ENCODE peak calls at places on chromosomes 7 and 10, in four cellular contexts. N, O, W and L are unnamed samples.

GRCh38 chr10:43322769-43323168 is 48.7 kb upstream of the FXYD4 start:
- DNase-seq in N (no peak), O (no peak), W (peak; percentile 77), L (peak; percentile 82)

GRCh38 chr7:123190109-123190831 is 9.5 kb downstream of the SLC13A1 start:
- DNase-seq in N (no peak), O (no peak), W (no peak), L (no peak)

GRCh38 chr10:53864850-53865249 is 936.2 kb downstream of the PCDH15 start:
- DNase-seq in N (peak; percentile 29), O (no peak), W (no peak), L (no peak)

GRCh38 chr10:1882728-1883127 is 145.4 kb upstream of the ADARB2 start:
- DNase-seq in N (no peak), O (no peak), W (no peak), L (no peak)

GRCh38 chr10:118615888-118616287 is 20.4 kb upstream of the PRLHR start:
- DNase-seq in N (no peak), O (no peak), W (no peak), L (no peak)

GRCh38 chr10:33334170-33334838 is at the start of gene NRP1:
- DNase-seq in N (no peak), O (no peak), W (peak; percentile 12), L (no peak)

GRCh38 chr10:85012305-85012704 is 683.9 kb downstream of the CCSER2 start:
- DNase-seq in N (no peak), O (peak; percentile 17), W (no peak), L (no peak)

GRCh38 chr10:110852255-110852896 is 19.4 kb upstream of the PDCD4 start:
- DNase-seq in N (no peak), O (no peak), W (no peak), L (no peak)

GRCh38 chr10:13842119-13842518 is 255.4 kb downstream of the PRPF18 start:
- DNase-seq in N (no peak), O (no peak), W (no peak), L (no peak)

GRCh38 chr7:6164491-6164890 is 107.9 kb downstream of the CYTH3 start:
- DNase-seq in N (no peak), O (no peak), W (no peak), L (no peak)

GRCh38 chr10:43693602-43694001 is 44.9 kb upstream of the ZNF32 start:
- DNase-seq in N (no peak), O (no peak), W (no peak), L (no peak)

GRCh38 chr10:3400368-3400767 is 227.8 kb upstream of the PITRM1 start:
- DNase-seq in N (no peak), O (no peak), W (no peak), L (no peak)

GRCh38 chr7:43522406-43523156 is 60.3 kb upstream of the STK17A start:
- DNase-seq in N (no peak), O (no peak), W (no peak), L (no peak)

GRCh38 chr10:89567566-89568245 is 32.3 kb upstream of the SLC16A12 start:
- DNase-seq in N (no peak), O (no peak), W (no peak), L (no peak)

GRCh38 chr7:143216151-143216550 is 5.7 kb upstream of the TAS2R40 start:
- DNase-seq in N (no peak), O (no peak), W (no peak), L (no peak)

GRCh38 chr7:97027427-97028234 is 3.0 kb upstream of the DLX5 start:
- DNase-seq in N (peak; percentile 88), O (no peak), W (peak; percentile 63), L (no peak)

GRCh38 chr7:87851242-87851641 is 24.9 kb downstream of the SLC25A40 start:
- DNase-seq in N (no peak), O (no peak), W (no peak), L (no peak)

GRCh38 chr10:69508738-69509340 is 57.6 kb downstream of the TSPAN15 start:
- DNase-seq in N (no peak), O (no peak), W (no peak), L (no peak)

GRCh38 chr7:5755704-5756131 is 25.7 kb downstream of the RNF216 start:
- DNase-seq in N (no peak), O (no peak), W (no peak), L (no peak)

GRCh38 chr10:110432814-110433565 is 64.7 kb upstream of the DUSP5 start:
- DNase-seq in N (no peak), O (no peak), W (no peak), L (no peak)

GRCh38 chr7:30886608-30887011 is 25.0 kb upstream of the AQP1 start:
- DNase-seq in N (no peak), O (no peak), W (no peak), L (no peak)

GRCh38 chr7:44259547-44260457 is 59.0 kb downstream of the YKT6 start:
- DNase-seq in N (no peak), O (no peak), W (no peak), L (no peak)

GRCh38 chr10:14838582-14839304 is 637 bp downstream of the HSPA14 start:
- DNase-seq in N (no peak), O (no peak), W (peak; percentile 17), L (no peak)